ENCODE peak calls at places on chromosomes 11 and 22, in five cellular contexts. N is activated T-cell treated with anti-CD3 and anti-CD28 coated beads for 1 hour; J is activated CD4-positive, alpha-beta T cell treated with anti-CD3 and anti-CD28 coated beads for 24 hours; U is adipocyte; C is RKO. O is an unnamed sample.

GRCh38 chr22:39556970-39557811 is 13.4 kb upstream of the CACNA1I start:
- DNase-seq in C (no peak), U (peak; percentile 33), N (peak; percentile 39), J (peak; percentile 40), O (no peak)

GRCh38 chr11:15059132-15059531 is 14.3 kb upstream of the CALCB start:
- DNase-seq in U (no peak), C (peak; percentile 8), N (no peak), J (no peak), O (no peak)

GRCh38 chr11:106381895-106382294 is 304.4 kb downstream of the AASDHPPT start:
- DNase-seq in N (no peak), J (no peak), C (no peak), U (no peak), O (no peak)

GRCh38 chr11:9362393-9362863 is 22.0 kb upstream of the IPO7 start:
- DNase-seq in U (no peak), J (no peak), C (no peak), N (no peak), O (no peak)

GRCh38 chr22:25777870-25778269 is 35.9 kb downstream of the MYO18B start:
- DNase-seq in J (no peak), U (peak; percentile 73), N (no peak), C (peak; percentile 75), O (no peak)

GRCh38 chr11:130124096-130124495 is 35.5 kb upstream of the ST14 start:
- DNase-seq in C (peak; percentile 76), U (peak; percentile 93), N (no peak), J (no peak), O (peak; percentile 8)

GRCh38 chr11:129292768-129293167 is 82.9 kb upstream of the BARX2 start:
- DNase-seq in C (no peak), U (no peak), J (no peak), N (no peak), O (no peak)

GRCh38 chr11:102421262-102421661 is 31.3 kb downstream of the TMEM123 start:
- DNase-seq in U (no peak), N (no peak), J (no peak), C (no peak), O (no peak)

O was measured in C1 segment of cervical spinal cord.